ENCODE peak calls at places on chromosomes 1 and 21, in four cellular contexts. One of them, this sample, is unnamed.

GRCh38 chr21:24224411-24224810 is 1382.9 kb downstream of the MRPL39 start:
- DNase-seq in psoas muscle: no peak
- DNase-seq in cardiac muscle cell: no peak
- DNase-seq in uterus: no peak
- DNase-seq in this sample: no peak

GRCh38 chr1:162873671-162874666 is 13.0 kb upstream of the CCDC190 start:
- DNase-seq in psoas muscle: no peak
- DNase-seq in uterus: no peak
- DNase-seq in cardiac muscle cell: peak
- DNase-seq in this sample: peak

GRCh38 chr1:22457356-22457755 is 5.7 kb downstream of the ZBTB40 start:
- DNase-seq in psoas muscle: no peak
- DNase-seq in cardiac muscle cell: peak
- DNase-seq in uterus: no peak
- DNase-seq in this sample: peak

GRCh38 chr21:28794341-28794970 is 198.2 kb downstream of the LTN1 start:
- DNase-seq in cardiac muscle cell: no peak
- DNase-seq in psoas muscle: no peak
- DNase-seq in uterus: no peak
- DNase-seq in this sample: peak

GRCh38 chr1:245979589-245979988 is 527.5 kb downstream of the SMYD3 start:
- DNase-seq in cardiac muscle cell: no peak
- DNase-seq in psoas muscle: no peak
- DNase-seq in uterus: no peak
- DNase-seq in this sample: no peak

GRCh38 chr1:230708631-230709580 is 5.0 kb downstream of the AGT start:
- DNase-seq in uterus: no peak
- DNase-seq in cardiac muscle cell: peak
- DNase-seq in psoas muscle: peak
- DNase-seq in this sample: no peak

GRCh38 chr1:90727917-90728655 is 11.0 kb upstream of the BARHL2 start:
- DNase-seq in psoas muscle: no peak
- DNase-seq in uterus: no peak
- DNase-seq in cardiac muscle cell: no peak
- DNase-seq in this sample: no peak

GRCh38 chr21:46604975-46605758 is at the start of gene S100B:
- DNase-seq in psoas muscle: no peak
- DNase-seq in uterus: no peak
- DNase-seq in cardiac muscle cell: no peak
- DNase-seq in this sample: no peak

GRCh38 chr1:235567812-235568444 is 63.7 kb upstream of the B3GALNT2 start:
- DNase-seq in psoas muscle: no peak
- DNase-seq in uterus: no peak
- DNase-seq in cardiac muscle cell: peak
- DNase-seq in this sample: peak

GRCh38 chr1:111814642-111815041 is 58.9 kb downstream of the DDX20 start:
- DNase-seq in uterus: no peak
- DNase-seq in psoas muscle: no peak
- DNase-seq in cardiac muscle cell: no peak
- DNase-seq in this sample: no peak

GRCh38 chr21:45146801-45147200 is 72.4 kb downstream of the ADARB1 start:
- DNase-seq in psoas muscle: no peak
- DNase-seq in uterus: no peak
- DNase-seq in cardiac muscle cell: no peak
- DNase-seq in this sample: no peak

GRCh38 chr1:214842856-214843255 is 239.7 kb upstream of the KCNK2 start:
- DNase-seq in cardiac muscle cell: no peak
- DNase-seq in psoas muscle: no peak
- DNase-seq in uterus: no peak
- DNase-seq in this sample: no peak

GRCh38 chr1:43454270-43455011 is 710 bp upstream of the HYI start:
- DNase-seq in psoas muscle: peak
- DNase-seq in cardiac muscle cell: peak
- DNase-seq in uterus: peak
- DNase-seq in this sample: peak

GRCh38 chr1:115456441-115456961 is 118.5 kb upstream of the NGF start:
- DNase-seq in cardiac muscle cell: no peak
- DNase-seq in uterus: no peak
- DNase-seq in psoas muscle: no peak
- DNase-seq in this sample: no peak

GRCh38 chr1:10046356-10047085 is 13.8 kb downstream of the UBE4B start:
- DNase-seq in uterus: no peak
- DNase-seq in cardiac muscle cell: peak
- DNase-seq in psoas muscle: peak
- DNase-seq in this sample: no peak

GRCh38 chr1:67158401-67158800 is 7.9 kb upstream of the IL23R start:
- DNase-seq in uterus: no peak
- DNase-seq in psoas muscle: no peak
- DNase-seq in cardiac muscle cell: no peak
- DNase-seq in this sample: no peak

GRCh38 chr1:154407021-154407865 is 2.1 kb downstream of the IL6R start:
- DNase-seq in uterus: no peak
- DNase-seq in cardiac muscle cell: no peak
- DNase-seq in psoas muscle: no peak
- DNase-seq in this sample: no peak

GRCh38 chr1:234368320-234369032 is 4.8 kb upstream of the COA6 start:
- DNase-seq in uterus: no peak
- DNase-seq in cardiac muscle cell: no peak
- DNase-seq in psoas muscle: no peak
- DNase-seq in this sample: no peak

GRCh38 chr1:223870617-223871574 is 25.1 kb upstream of the TP53BP2 start:
- DNase-seq in cardiac muscle cell: peak
- DNase-seq in psoas muscle: no peak
- DNase-seq in uterus: no peak
- DNase-seq in this sample: no peak

GRCh38 chr21:25350056-25350455 is 257.2 kb downstream of the MRPL39 start:
- DNase-seq in uterus: no peak
- DNase-seq in psoas muscle: no peak
- DNase-seq in cardiac muscle cell: peak
- DNase-seq in this sample: peak

GRCh38 chr1:100921110-100921706 is 25.3 kb downstream of the SLC30A7 start:
- DNase-seq in cardiac muscle cell: peak
- DNase-seq in psoas muscle: no peak
- DNase-seq in uterus: no peak
- DNase-seq in this sample: peak

GRCh38 chr1:20481158-20481617 is 4.8 kb downstream of the CAMK2N1 start:
- DNase-seq in cardiac muscle cell: no peak
- DNase-seq in psoas muscle: no peak
- DNase-seq in uterus: no peak
- DNase-seq in this sample: no peak

GRCh38 chr1:21662426-21663250 is 6.5 kb downstream of the RAP1GAP start:
- DNase-seq in cardiac muscle cell: no peak
- DNase-seq in psoas muscle: no peak
- DNase-seq in uterus: no peak
- DNase-seq in this sample: no peak

GRCh38 chr1:9881838-9882249 is 28.2 kb downstream of the CTNNBIP1 start:
- DNase-seq in cardiac muscle cell: peak
- DNase-seq in uterus: no peak
- DNase-seq in psoas muscle: no peak
- DNase-seq in this sample: peak

GRCh38 chr21:41536827-41537103 is 28.8 kb upstream of the TMPRSS2 start:
- DNase-seq in cardiac muscle cell: no peak
- DNase-seq in uterus: no peak
- DNase-seq in psoas muscle: no peak
- DNase-seq in this sample: no peak

GRCh38 chr1:189708674-189709073 is 769.0 kb downstream of the BRINP3 start:
- DNase-seq in cardiac muscle cell: peak
- DNase-seq in uterus: no peak
- DNase-seq in psoas muscle: no peak
- DNase-seq in this sample: peak

GRCh38 chr1:180917306-180918065 is 4.8 kb downstream of the KIAA1614 start:
- DNase-seq in uterus: no peak
- DNase-seq in psoas muscle: no peak
- DNase-seq in cardiac muscle cell: peak
- DNase-seq in this sample: peak
- H3K4me3 ChIP-seq in uterus: no peak
- H3K4me3 ChIP-seq in psoas muscle: no peak
- H3K4me3 ChIP-seq in cardiac muscle cell: no peak
- H3K4me3 ChIP-seq in this sample: no peak

DNA sequence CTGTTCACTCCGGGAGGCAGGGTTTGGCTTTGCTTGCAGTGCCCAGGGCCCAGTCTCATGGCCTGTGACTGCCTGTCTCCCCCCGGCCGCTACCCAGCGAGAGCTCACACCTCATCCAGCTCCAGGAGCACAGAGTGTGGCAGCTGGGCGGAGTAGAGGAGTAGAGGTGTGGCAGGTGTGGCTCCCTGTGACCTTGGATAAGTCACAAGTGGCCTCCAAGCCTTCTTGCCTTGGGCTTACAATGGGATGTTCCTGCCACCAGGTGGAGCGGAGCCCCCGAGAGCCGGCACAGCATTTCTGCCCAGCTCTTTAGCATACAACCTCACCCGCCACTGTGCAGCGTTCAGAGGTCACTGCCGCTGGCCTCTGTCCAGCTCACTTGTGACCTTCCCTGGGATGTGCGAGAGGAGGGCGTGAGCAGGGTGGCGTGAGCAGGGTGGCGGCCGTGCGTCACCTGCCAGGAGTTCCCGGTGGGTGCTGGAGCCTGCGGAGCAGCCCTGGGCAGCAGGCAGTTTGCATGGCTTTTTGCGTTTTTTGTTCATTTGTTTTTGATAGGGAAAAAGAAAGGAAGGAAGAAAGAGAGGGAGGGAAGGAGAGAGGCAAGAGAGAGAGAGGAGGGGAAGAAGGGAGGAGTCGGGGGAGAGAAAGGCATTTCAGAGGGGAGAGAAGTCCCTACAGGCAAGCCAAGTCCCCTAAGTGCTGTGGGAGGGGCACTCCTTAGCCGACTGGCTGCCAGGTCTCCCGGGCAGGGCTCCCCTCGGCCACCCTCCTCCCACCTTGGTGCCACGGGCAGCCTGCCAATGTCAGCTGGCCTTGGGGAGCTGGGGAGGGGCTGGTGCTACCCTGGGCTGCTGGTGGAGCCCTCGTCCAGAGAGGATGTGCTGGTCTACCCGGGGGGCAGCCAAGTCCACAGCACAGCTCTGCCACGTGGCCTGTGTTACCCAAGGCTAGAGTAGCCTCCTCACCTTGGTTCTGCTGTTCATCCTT is 42.6 kb downstream of the CRYAA start:
- DNase-seq in uterus: peak
- DNase-seq in psoas muscle: peak
- DNase-seq in cardiac muscle cell: no peak
- DNase-seq in this sample: peak
- TF ChIP-seq CTCF in uterus: no peak
- TF ChIP-seq CTCF in psoas muscle: peak
- TF ChIP-seq CTCF in cardiac muscle cell: peak
- TF ChIP-seq CTCF in this sample: peak

GRCh38 chr21:16211339-16212303 is 481.8 kb downstream of the USP25 start:
- DNase-seq in psoas muscle: no peak
- DNase-seq in uterus: no peak
- DNase-seq in cardiac muscle cell: no peak
- DNase-seq in this sample: peak
- H3K4me3 ChIP-seq in psoas muscle: peak
- H3K4me3 ChIP-seq in uterus: no peak
- H3K4me3 ChIP-seq in cardiac muscle cell: peak
- H3K4me3 ChIP-seq in this sample: no peak

DNA sequence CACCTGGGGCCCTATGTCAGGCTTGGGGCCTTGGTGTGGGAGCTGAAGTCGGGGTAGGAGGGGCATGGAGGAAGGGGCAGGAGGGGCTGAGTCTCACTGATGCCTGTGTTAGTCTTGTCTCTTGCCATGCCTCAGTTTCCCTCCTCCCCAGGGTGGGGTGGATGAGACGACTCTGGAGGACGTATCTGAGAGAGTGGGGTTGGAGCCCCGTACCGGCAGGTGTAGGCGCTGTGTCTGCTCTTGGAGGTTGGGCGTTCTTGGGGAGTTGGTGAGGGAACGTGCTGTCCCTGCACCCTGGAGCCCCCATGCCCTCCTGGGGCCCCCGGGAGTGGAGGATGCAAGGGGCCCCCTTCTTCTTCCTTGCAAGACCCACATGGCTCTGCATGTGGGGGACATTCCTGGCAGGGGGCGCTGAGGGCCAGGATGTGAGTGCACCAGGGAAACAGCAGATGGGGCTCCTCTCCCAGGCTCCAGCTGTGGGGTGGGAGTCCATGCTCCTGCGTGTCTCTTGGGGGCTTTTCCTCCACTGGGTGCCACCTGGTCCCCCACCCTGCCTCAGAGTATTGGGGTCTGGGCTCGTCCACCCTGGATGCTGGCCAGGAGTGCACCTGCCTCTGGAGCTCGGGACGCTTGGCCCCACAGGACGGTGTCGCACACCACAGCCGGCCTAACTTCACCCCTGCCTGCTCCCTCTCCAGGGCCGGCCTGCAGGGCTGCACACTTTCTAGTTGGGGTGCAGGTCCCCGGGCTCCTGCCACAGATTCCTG is 1.4 kb upstream of the TNFRSF14 start:
- DNase-seq in psoas muscle: no peak
- DNase-seq in uterus: no peak
- DNase-seq in cardiac muscle cell: peak
- DNase-seq in this sample: no peak
- TF ChIP-seq CTCF in psoas muscle: no peak
- TF ChIP-seq CTCF in uterus: no peak
- TF ChIP-seq CTCF in cardiac muscle cell: peak
- TF ChIP-seq CTCF in this sample: peak

This sample was measured in fibroblast of pulmonary artery.